ENCODE peak calls at places on chromosomes 3 and 15, in nine cellular contexts. H is mesothelial cell of epicardium; O is A549; C is endothelial cell; N is BE2C; I is hepatocyte; P is progenitor cell of endocrine pancreas; Y is CD4-positive, alpha-beta T cell; V is foreskin keratinocyte. S is an unnamed sample.

GRCh38 chr15:70597056-70597603 is 166.2 kb downstream of the UACA start:
- DNase-seq in C (no peak), V (peak), N (no peak), H (peak), P (no peak), O (no peak), I (peak), Y (no peak), S (no peak)

GRCh38 chr3:94098487-94098886 is 35.6 kb downstream of the NSUN3 start:
- DNase-seq in O (no peak), Y (no peak), C (peak), P (no peak), N (no peak), H (no peak), I (no peak), V (no peak), S (no peak)

GRCh38 chr3:51777985-51778384 is 1.1 kb downstream of the IQCF6 start:
- DNase-seq in C (no peak), O (no peak), N (peak), P (no peak), H (no peak), I (no peak), V (no peak), Y (no peak), S (no peak)

GRCh38 chr3:18222686-18223085 is 202.5 kb downstream of the SATB1 start:
- DNase-seq in N (no peak), O (no peak), H (no peak), Y (no peak), C (no peak), I (no peak), P (no peak), V (no peak), S (no peak)

GRCh38 chr3:126671521-126671920 is 16.6 kb upstream of the TXNRD3 start:
- DNase-seq in H (no peak), V (no peak), C (no peak), O (no peak), P (no peak), N (no peak), I (no peak), Y (no peak), S (no peak)

GRCh38 chr15:99633655-99634054 is 67.9 kb downstream of the MEF2A start:
- DNase-seq in N (no peak), O (no peak), C (no peak), H (no peak), Y (no peak), V (no peak), I (no peak), P (no peak), S (no peak)

GRCh38 chr3:53485675-53486365 is 8.6 kb upstream of the CACNA1D start:
- DNase-seq in H (no peak), C (no peak), P (no peak), Y (no peak), I (no peak), N (no peak), V (no peak), O (no peak), S (no peak)

GRCh38 chr3:171256445-171257250 is 203.6 kb downstream of the TNIK start:
- DNase-seq in N (no peak), V (no peak), Y (no peak), O (no peak), P (no peak), C (no peak), I (no peak), H (no peak), S (no peak)

GRCh38 chr15:70826634-70827033 is 27.3 kb downstream of the LARP6 start:
- DNase-seq in C (no peak), N (no peak), P (no peak), Y (no peak), O (peak), I (peak), H (peak), V (peak), S (no peak)

GRCh38 chr3:13600950-13601691 is 52.2 kb downstream of the FBLN2 start:
- DNase-seq in V (peak), Y (no peak), C (no peak), I (peak), P (no peak), N (no peak), H (no peak), O (peak), S (no peak)

GRCh38 chr3:189186093-189186492 is 14.3 kb downstream of the TPRG1 start:
- DNase-seq in N (no peak), C (no peak), I (no peak), O (no peak), H (no peak), P (no peak), V (no peak), Y (no peak), S (no peak)

GRCh38 chr3:196631655-196632032 is 7.8 kb upstream of the NRROS start:
- DNase-seq in V (no peak), O (no peak), C (no peak), N (no peak), P (no peak), Y (no peak), I (no peak), H (no peak), S (no peak)

GRCh38 chr3:65107174-65107573 is 419.4 kb upstream of the ADAMTS9 start:
- DNase-seq in N (no peak), H (no peak), P (no peak), C (no peak), Y (no peak), I (peak), O (no peak), V (no peak), S (no peak)

GRCh38 chr3:38117748-38118420 is 19.0 kb downstream of the ACAA1 start:
- DNase-seq in Y (peak), C (peak), O (peak), H (peak), V (no peak), P (peak), N (peak), I (peak), S (peak)
- TF ChIP-seq CTCF in Y (peak), C (peak), O (peak), H (peak), V (peak), P (peak), N (peak), I (peak), S (peak)

GRCh38 chr15:78338756-78339155 is 1.4 kb upstream of the CRABP1 start:
- DNase-seq in N (no peak), V (no peak), I (no peak), O (no peak), H (no peak), C (no peak), P (no peak), Y (no peak), S (no peak)

GRCh38 chr15:78335985-78336384 is 4.2 kb upstream of the CRABP1 start:
- DNase-seq in H (no peak), P (no peak), O (no peak), V (no peak), I (no peak), C (no peak), N (no peak), Y (no peak), S (no peak)

GRCh38 chr15:78329625-78330024 is 10.5 kb upstream of the CRABP1 start:
- DNase-seq in P (no peak), I (no peak), N (no peak), H (no peak), O (no peak), Y (no peak), C (no peak), V (no peak), S (no peak)

GRCh38 chr15:78339559-78339958 is 594 bp upstream of the CRABP1 start:
- DNase-seq in H (no peak), V (no peak), P (no peak), Y (no peak), N (no peak), O (no peak), I (no peak), C (no peak), S (no peak)

DNA sequence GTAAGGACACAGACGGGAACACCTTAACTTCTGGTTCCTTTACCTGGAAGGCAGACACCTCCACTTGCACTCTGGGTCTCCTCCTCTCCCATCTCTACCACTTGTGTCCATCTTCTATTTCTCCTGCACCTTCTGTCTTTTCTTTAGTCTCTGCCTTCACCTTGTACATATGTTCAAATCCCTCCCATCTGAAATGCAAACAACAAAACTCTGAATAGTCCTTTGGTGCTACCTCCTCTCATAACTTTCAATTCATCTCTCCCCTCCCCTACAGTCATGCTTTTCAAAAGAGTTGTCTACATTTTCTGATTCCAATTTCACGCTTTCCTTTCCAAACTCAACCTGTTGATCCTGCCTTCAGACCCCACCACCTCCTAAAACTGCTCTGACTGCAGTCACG is 5.3 kb upstream of the CRABP1 start:
- DNase-seq in Y (no peak), I (no peak), V (no peak), H (no peak), P (no peak), O (no peak), C (no peak), N (no peak), S (no peak)
- TF ChIP-seq CTCF in Y (no peak), I (no peak), V (no peak), H (no peak), P (no peak), O (no peak), C (no peak), N (no peak), S (no peak)

GRCh38 chr3:73071952-73072351 is 10.5 kb downstream of the EBLN2 start:
- DNase-seq in Y (no peak), N (no peak), V (no peak), I (no peak), H (no peak), O (no peak), C (no peak), P (no peak), S (no peak)
- TF ChIP-seq CTCF in Y (no peak), N (no peak), V (no peak), I (no peak), H (no peak), O (no peak), C (no peak), P (no peak), S (no peak)

DNA sequence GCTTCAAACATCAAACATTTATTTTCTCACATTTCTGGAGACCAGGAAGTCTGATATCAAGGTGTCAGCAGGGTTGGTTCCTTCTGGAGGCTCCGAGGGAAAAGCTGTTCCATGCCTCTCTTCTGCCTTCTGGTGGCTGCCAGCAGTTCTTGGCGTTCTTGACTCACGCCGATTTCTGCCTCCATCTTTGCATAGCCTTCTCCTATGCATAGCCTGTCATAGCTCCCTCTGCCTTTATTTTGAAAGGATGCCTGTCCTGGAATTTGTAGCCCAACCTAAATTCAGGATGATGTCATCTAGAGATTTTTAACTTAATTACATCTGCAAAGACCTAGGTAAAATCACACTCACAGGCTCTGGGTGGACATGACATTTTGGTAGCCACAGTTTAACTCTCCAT is 70.4 kb downstream of the RGMA start:
- DNase-seq in Y (no peak), O (no peak), C (no peak), H (no peak), I (no peak), P (no peak), N (no peak), V (no peak), S (no peak)
- TF ChIP-seq CTCF in Y (no peak), O (peak), C (no peak), H (no peak), I (peak), P (peak), N (peak), V (peak), S (peak)

DNA sequence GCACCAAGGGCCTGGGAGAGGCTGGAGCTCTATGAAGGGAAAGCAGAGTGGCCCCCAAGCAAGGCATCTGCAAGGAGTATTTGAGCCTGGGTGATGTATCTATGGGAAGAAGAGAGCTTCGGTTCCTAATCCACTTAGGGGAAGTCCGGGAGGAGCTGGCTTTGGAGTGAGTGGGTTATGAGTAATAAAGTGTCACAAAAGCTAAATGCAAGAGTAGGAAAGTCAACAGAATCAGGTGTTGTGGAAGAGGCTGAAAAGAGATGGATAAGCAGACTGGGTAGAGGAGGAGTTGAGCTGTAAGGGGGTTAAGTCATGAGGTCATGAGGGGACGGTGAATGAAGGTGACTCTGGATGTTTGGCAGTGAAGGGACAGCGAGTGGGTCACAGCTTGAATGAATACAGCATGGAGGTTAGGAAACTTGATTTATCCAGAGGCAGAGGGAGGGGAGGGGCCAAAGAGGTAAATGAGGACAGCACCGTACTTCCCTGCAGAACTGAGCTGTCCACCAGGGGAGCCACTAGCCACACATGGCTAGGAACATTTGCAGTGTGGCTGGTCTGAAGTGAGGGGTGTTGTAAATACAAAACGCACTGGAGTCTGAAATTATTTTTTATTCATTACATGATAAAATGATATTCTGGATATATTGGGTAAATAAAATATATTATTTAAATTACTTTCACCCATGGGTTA is 83.3 kb downstream of the ADCY5 start:
- DNase-seq in P (peak), I (peak), C (peak), O (peak), Y (no peak), H (no peak), V (no peak), N (peak), S (no peak)
- TF ChIP-seq CTCF in P (peak), I (peak), C (peak), O (peak), Y (no peak), H (peak), V (peak), N (peak), S (peak)

GRCh38 chr3:100993309-100993708 is at the start of gene ABI3BP:
- DNase-seq in N (peak), P (no peak), H (peak), C (peak), O (peak), V (peak), I (peak), Y (no peak), S (peak)

GRCh38 chr3:100988080-100988479 is 5.1 kb downstream of the ABI3BP start:
- DNase-seq in O (no peak), H (no peak), I (no peak), V (no peak), C (no peak), Y (no peak), P (no peak), N (no peak), S (no peak)

GRCh38 chr3:100994187-100994586 is 966 bp upstream of the ABI3BP start:
- DNase-seq in Y (no peak), P (no peak), V (no peak), I (no peak), O (no peak), N (no peak), H (no peak), C (no peak), S (no peak)

GRCh38 chr3:100994809-100995208 is 1.6 kb upstream of the ABI3BP start:
- DNase-seq in H (no peak), Y (no peak), V (no peak), P (no peak), C (no peak), I (no peak), N (no peak), O (no peak), S (no peak)

GRCh38 chr3:100992086-100993033 is 861 bp downstream of the ABI3BP start:
- DNase-seq in C (no peak), O (no peak), Y (no peak), N (no peak), I (peak), H (no peak), P (no peak), V (no peak), S (no peak)
- TF ChIP-seq CTCF in C (no peak), O (no peak), Y (no peak), N (no peak), I (no peak), H (no peak), P (no peak), V (no peak), S (no peak)